ENCODE peak calls at places on chromosomes 2 and 18, in six cellular contexts. One of them, this sample, is unnamed.
A peak's percentile ranks its signal among the peaks of the same experiment; 100 is the strongest.

GRCh38 chr2:224946911-224947310 is 95.4 kb downstream of the DOCK10 start:
- DNase-seq in IMR-90: peak; percentile 92
- DNase-seq in A549: no peak
- DNase-seq in ovary: no peak
- DNase-seq in stomach: no peak
- DNase-seq in sigmoid colon: no peak
- DNase-seq in this sample: no peak

GRCh38 chr2:176830362-176830761 is 382.2 kb upstream of the HNRNPA3 start:
- DNase-seq in IMR-90: no peak
- DNase-seq in sigmoid colon: no peak
- DNase-seq in ovary: no peak
- DNase-seq in A549: peak; percentile 14
- DNase-seq in stomach: no peak
- DNase-seq in this sample: no peak

GRCh38 chr18:44917184-44917864 is 236.6 kb downstream of the SETBP1 start:
- DNase-seq in IMR-90: no peak
- DNase-seq in stomach: no peak
- DNase-seq in A549: no peak
- DNase-seq in sigmoid colon: no peak
- DNase-seq in ovary: peak; percentile 41
- DNase-seq in this sample: peak; percentile 68

GRCh38 chr2:101630224-101630949 is 67.1 kb upstream of the MAP4K4 start:
- DNase-seq in IMR-90: no peak
- DNase-seq in stomach: peak; percentile 91
- DNase-seq in ovary: no peak
- DNase-seq in A549: peak; percentile 11
- DNase-seq in sigmoid colon: no peak
- DNase-seq in this sample: no peak

GRCh38 chr2:191539068-191539467 is 138.9 kb upstream of the NABP1 start:
- DNase-seq in A549: peak; percentile 23
- DNase-seq in ovary: no peak
- DNase-seq in IMR-90: peak; percentile 40
- DNase-seq in sigmoid colon: no peak
- DNase-seq in stomach: no peak
- DNase-seq in this sample: peak; percentile 4

GRCh38 chr2:205845446-205845845 is 163.1 kb downstream of the NRP2 start:
- DNase-seq in IMR-90: no peak
- DNase-seq in ovary: no peak
- DNase-seq in stomach: no peak
- DNase-seq in A549: no peak
- DNase-seq in sigmoid colon: no peak
- DNase-seq in this sample: no peak

GRCh38 chr2:240164586-240164985 is 24.1 kb upstream of the OTOS start:
- DNase-seq in stomach: no peak
- DNase-seq in sigmoid colon: no peak
- DNase-seq in IMR-90: no peak
- DNase-seq in A549: no peak
- DNase-seq in ovary: peak; percentile 11
- DNase-seq in this sample: no peak

GRCh38 chr2:120740375-120740764 is 4.7 kb downstream of the GLI2 start:
- DNase-seq in A549: no peak
- DNase-seq in sigmoid colon: no peak
- DNase-seq in ovary: no peak
- DNase-seq in stomach: no peak
- DNase-seq in IMR-90: no peak
- DNase-seq in this sample: no peak

GRCh38 chr18:13051950-13052349 is 60.8 kb downstream of the CEP192 start:
- DNase-seq in ovary: no peak
- DNase-seq in IMR-90: no peak
- DNase-seq in stomach: no peak
- DNase-seq in sigmoid colon: no peak
- DNase-seq in A549: no peak
- DNase-seq in this sample: no peak

GRCh38 chr18:3664563-3665178 is 214.7 kb downstream of the TGIF1 start:
- DNase-seq in IMR-90: no peak
- DNase-seq in A549: peak; percentile 54
- DNase-seq in ovary: no peak
- DNase-seq in sigmoid colon: no peak
- DNase-seq in stomach: no peak
- DNase-seq in this sample: no peak

GRCh38 chr2:225366731-225367130 is 32.8 kb upstream of the NYAP2 start:
- DNase-seq in stomach: no peak
- DNase-seq in sigmoid colon: no peak
- DNase-seq in A549: no peak
- DNase-seq in IMR-90: no peak
- DNase-seq in ovary: no peak
- DNase-seq in this sample: no peak

GRCh38 chr18:23920054-23920453 is 94.5 kb upstream of the TTC39C start:
- DNase-seq in A549: no peak
- DNase-seq in stomach: no peak
- DNase-seq in sigmoid colon: no peak
- DNase-seq in IMR-90: peak; percentile 37
- DNase-seq in ovary: no peak
- DNase-seq in this sample: no peak

GRCh38 chr2:167509585-167509984 is 621.3 kb downstream of the XIRP2 start:
- DNase-seq in IMR-90: peak; percentile 81
- DNase-seq in ovary: no peak
- DNase-seq in sigmoid colon: no peak
- DNase-seq in A549: peak; percentile 72
- DNase-seq in stomach: no peak
- DNase-seq in this sample: no peak

GRCh38 chr18:8623549-8624106 is 14.4 kb downstream of the RAB12 start:
- DNase-seq in ovary: no peak
- DNase-seq in sigmoid colon: no peak
- DNase-seq in stomach: no peak
- DNase-seq in A549: no peak
- DNase-seq in IMR-90: no peak
- DNase-seq in this sample: no peak

GRCh38 chr2:240259924-240260529 is 119.6 kb upstream of the OTOS start:
- DNase-seq in ovary: peak; percentile 53
- DNase-seq in IMR-90: no peak
- DNase-seq in A549: no peak
- DNase-seq in stomach: no peak
- DNase-seq in sigmoid colon: no peak
- DNase-seq in this sample: no peak

GRCh38 chr2:174878537-174879147 is 114.4 kb upstream of the CHRNA1 start:
- DNase-seq in IMR-90: peak; percentile 49
- DNase-seq in stomach: no peak
- DNase-seq in A549: no peak
- DNase-seq in sigmoid colon: no peak
- DNase-seq in ovary: no peak
- DNase-seq in this sample: peak; percentile 40

GRCh38 chr2:55627915-55628314 is 10.5 kb upstream of the PPP4R3B start:
- DNase-seq in IMR-90: no peak
- DNase-seq in A549: no peak
- DNase-seq in sigmoid colon: no peak
- DNase-seq in ovary: no peak
- DNase-seq in stomach: no peak
- DNase-seq in this sample: no peak

GRCh38 chr2:25149646-25150045 is 18.7 kb downstream of the POMC start:
- DNase-seq in ovary: no peak
- DNase-seq in IMR-90: no peak
- DNase-seq in A549: no peak
- DNase-seq in stomach: no peak
- DNase-seq in sigmoid colon: no peak
- DNase-seq in this sample: no peak

GRCh38 chr18:11310476-11311086 is 161.2 kb upstream of the PIEZO2 start:
- DNase-seq in IMR-90: peak; percentile 49
- DNase-seq in ovary: no peak
- DNase-seq in stomach: no peak
- DNase-seq in A549: peak; percentile 52
- DNase-seq in sigmoid colon: no peak
- DNase-seq in this sample: peak; percentile 49

GRCh38 chr2:82007051-82007664 is 1702.6 kb upstream of the LRRTM1 start:
- DNase-seq in ovary: no peak
- DNase-seq in stomach: no peak
- DNase-seq in A549: no peak
- DNase-seq in sigmoid colon: no peak
- DNase-seq in IMR-90: no peak
- DNase-seq in this sample: no peak

GRCh38 chr2:11588228-11589110 is 54.6 kb downstream of the GREB1 start:
- DNase-seq in A549: no peak
- DNase-seq in ovary: peak; percentile 50
- DNase-seq in stomach: no peak
- DNase-seq in sigmoid colon: no peak
- DNase-seq in IMR-90: no peak
- DNase-seq in this sample: no peak

GRCh38 chr2:219664958-219665357 is 37.5 kb downstream of the SLC4A3 start:
- DNase-seq in sigmoid colon: peak; percentile 76
- DNase-seq in IMR-90: peak; percentile 47
- DNase-seq in A549: no peak
- DNase-seq in stomach: no peak
- DNase-seq in ovary: peak; percentile 86
- DNase-seq in this sample: no peak

GRCh38 chr2:129016972-129017371 is 698.3 kb upstream of the HS6ST1 start:
- DNase-seq in stomach: no peak
- DNase-seq in sigmoid colon: no peak
- DNase-seq in ovary: no peak
- DNase-seq in IMR-90: no peak
- DNase-seq in A549: no peak
- DNase-seq in this sample: no peak

GRCh38 chr2:234678721-234679120 is 181.8 kb upstream of the ARL4C start:
- DNase-seq in stomach: no peak
- DNase-seq in A549: no peak
- DNase-seq in sigmoid colon: no peak
- DNase-seq in IMR-90: peak; percentile 67
- DNase-seq in ovary: no peak
- DNase-seq in this sample: no peak

GRCh38 chr2:38417745-38418689 is 40.9 kb upstream of the ATL2 start:
- DNase-seq in IMR-90: no peak
- DNase-seq in ovary: no peak
- DNase-seq in sigmoid colon: no peak
- DNase-seq in A549: no peak
- DNase-seq in stomach: no peak
- DNase-seq in this sample: no peak

GRCh38 chr2:231228223-231228622 is 29.8 kb downstream of the ARMC9 start:
- DNase-seq in sigmoid colon: peak; percentile 60
- DNase-seq in stomach: no peak
- DNase-seq in ovary: no peak
- DNase-seq in IMR-90: no peak
- DNase-seq in A549: no peak
- DNase-seq in this sample: peak; percentile 71

GRCh38 chr2:57692395-57692794 is 354.2 kb upstream of the VRK2 start:
- DNase-seq in IMR-90: no peak
- DNase-seq in A549: no peak
- DNase-seq in stomach: no peak
- DNase-seq in sigmoid colon: no peak
- DNase-seq in ovary: no peak
- DNase-seq in this sample: no peak

GRCh38 chr18:74499633-74500032 is 3.5 kb downstream of the CNDP2 start:
- DNase-seq in A549: no peak
- DNase-seq in ovary: peak; percentile 73
- DNase-seq in sigmoid colon: peak; percentile 73
- DNase-seq in IMR-90: no peak
- DNase-seq in stomach: peak; percentile 71
- DNase-seq in this sample: peak; percentile 88

GRCh38 chr2:144456680-144457079 is 63.2 kb downstream of the ZEB2 start:
- DNase-seq in sigmoid colon: no peak
- DNase-seq in stomach: no peak
- DNase-seq in IMR-90: peak; percentile 97
- DNase-seq in ovary: no peak
- DNase-seq in A549: peak; percentile 64
- DNase-seq in this sample: no peak

DNA sequence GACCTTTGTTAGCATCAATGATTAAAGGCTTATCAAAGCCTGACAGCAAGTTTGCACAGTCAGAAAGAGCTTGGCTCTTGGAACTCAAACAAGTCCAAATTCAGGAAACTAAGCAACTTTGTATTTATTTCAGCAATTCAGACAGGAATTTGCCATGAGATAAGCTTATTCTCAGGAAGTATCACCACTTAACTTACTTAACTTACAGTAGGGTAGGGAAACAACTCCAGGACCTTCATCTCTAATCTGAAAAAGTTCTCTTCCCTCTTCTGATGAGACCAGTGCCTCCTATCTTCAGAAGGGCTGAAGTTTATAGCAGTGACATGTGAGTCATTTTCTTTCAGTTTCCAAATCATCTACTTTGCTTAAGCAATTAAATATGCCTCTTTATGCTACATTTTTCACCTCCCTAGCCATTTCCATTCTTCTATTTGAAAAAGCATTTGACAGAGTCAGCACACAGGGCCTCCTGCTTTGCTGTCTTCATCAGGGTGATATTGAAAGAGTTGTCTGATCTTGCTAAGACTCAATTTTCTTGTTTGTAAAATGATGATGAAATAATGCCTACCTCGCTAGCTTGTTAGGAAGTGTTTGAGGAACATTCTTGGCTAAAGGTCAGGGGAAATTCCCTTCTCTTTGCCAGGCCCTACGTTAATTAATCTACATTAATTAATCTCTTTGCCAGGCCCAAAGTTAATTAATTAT is 389.4 kb downstream of the RND3 start:
- DNase-seq in stomach: no peak
- DNase-seq in ovary: no peak
- DNase-seq in IMR-90: peak; percentile 59
- DNase-seq in sigmoid colon: no peak
- DNase-seq in A549: peak; percentile 18
- DNase-seq in this sample: no peak
- TF ChIP-seq CTCF in stomach: peak; percentile 26
- TF ChIP-seq CTCF in ovary: no peak
- TF ChIP-seq CTCF in IMR-90: peak; percentile 44
- TF ChIP-seq CTCF in sigmoid colon: no peak
- TF ChIP-seq CTCF in A549: no peak
- TF ChIP-seq CTCF in this sample: no peak

GRCh38 chr2:142222715-142223114 is 91.9 kb upstream of the LRP1B start:
- DNase-seq in IMR-90: no peak
- DNase-seq in A549: no peak
- DNase-seq in ovary: no peak
- DNase-seq in sigmoid colon: no peak
- DNase-seq in stomach: no peak
- DNase-seq in this sample: no peak
- H3K4me1 ChIP-seq in IMR-90: no peaks in the 10 kb centered on the region
- H3K4me1 ChIP-seq in A549: peaks cover 6% of the 10 kb centered on the region
- H3K4me1 ChIP-seq in ovary: no peaks in the 10 kb centered on the region
- H3K4me1 ChIP-seq in sigmoid colon: no peaks in the 10 kb centered on the region
- H3K4me1 ChIP-seq in stomach: no peaks in the 10 kb centered on the region
- H3K4me1 ChIP-seq in this sample: no peaks in the 10 kb centered on the region

DNA sequence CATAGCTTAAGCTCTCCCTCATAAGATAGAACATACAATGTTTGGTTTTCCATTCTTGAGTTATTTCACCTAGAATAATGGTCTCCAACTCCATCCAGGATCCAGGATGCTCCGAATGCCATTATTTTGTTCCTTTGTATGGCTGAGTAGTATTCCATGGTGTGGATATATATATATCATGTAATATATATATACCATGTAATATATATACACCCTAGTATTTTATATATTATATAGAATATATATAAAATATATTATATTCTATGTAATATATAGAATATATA is 17.8 kb downstream of the FBXO48 start:
- DNase-seq in A549: no peak
- DNase-seq in IMR-90: no peak
- DNase-seq in sigmoid colon: no peak
- DNase-seq in ovary: no peak
- DNase-seq in stomach: no peak
- DNase-seq in this sample: no peak
- TF ChIP-seq POLR2A in A549: no peak
- TF ChIP-seq POLR2A in IMR-90: no peak
- TF ChIP-seq POLR2A in sigmoid colon: no peak
- TF ChIP-seq POLR2A in ovary: no peak
- TF ChIP-seq POLR2A in stomach: no peak
- TF ChIP-seq POLR2A in this sample: no peak

GRCh38 chr2:60880988-60881932 is at the start of gene REL:
- DNase-seq in IMR-90: peak; percentile 92
- DNase-seq in A549: peak; percentile 93
- DNase-seq in stomach: peak; percentile 94
- DNase-seq in ovary: peak; percentile 95
- DNase-seq in sigmoid colon: peak; percentile 95
- DNase-seq in this sample: peak; percentile 90
- TF ChIP-seq CTCF in IMR-90: peak; percentile 26
- TF ChIP-seq CTCF in A549: no peak
- TF ChIP-seq CTCF in stomach: peak; percentile 16
- TF ChIP-seq CTCF in ovary: peak; percentile 29
- TF ChIP-seq CTCF in sigmoid colon: no peak
- TF ChIP-seq CTCF in this sample: peak; percentile 28